ENCODE peak calls at places on chromosomes 16 and 17, in seven cellular contexts. V, A, L, F, X, W and C are unnamed samples.

GRCh38 chr17:67276075-67276474 is 31.1 kb upstream of the HELZ start:
- DNase-seq in V (no peak), A (no peak), L (no peak), F (no peak), X (no peak), W (no peak), C (no peak)

GRCh38 chr17:30939059-30939689 is 17.4 kb downstream of the ADAP2 start:
- DNase-seq in V (no peak), A (no peak), L (no peak), F (peak; percentile 43), X (no peak), W (no peak), C (no peak)

GRCh38 chr17:39014044-39014794 is 47.0 kb upstream of the FBXO47 start:
- DNase-seq in V (no peak), A (no peak), L (peak; percentile 43), F (no peak), X (no peak), W (no peak), C (peak; percentile 31)

GRCh38 chr17:39872700-39873099 is 4.7 kb downstream of the ZPBP2 start:
- DNase-seq in V (no peak), A (peak; percentile 53), L (no peak), F (no peak), X (no peak), W (no peak), C (peak; percentile 40)

GRCh38 chr17:57871155-57871554 is 21.3 kb upstream of the MRPS23 start:
- DNase-seq in V (no peak), A (no peak), L (no peak), F (no peak), X (no peak), W (no peak), C (no peak)

GRCh38 chr17:16415031-16415924 is at the start of gene TRPV2:
- DNase-seq in V (peak; percentile 33), A (peak; percentile 74), L (no peak), F (peak; percentile 74), X (no peak), W (peak; percentile 56), C (no peak)

GRCh38 chr17:63116967-63117366 is 150.9 kb downstream of the TANC2 start:
- DNase-seq in V (peak; percentile 9), A (no peak), L (peak; percentile 41), F (no peak), X (no peak), W (no peak), C (peak; percentile 34)

GRCh38 chr16:48909231-48909630 is 299.3 kb upstream of the N4BP1 start:
- DNase-seq in V (no peak), A (no peak), L (no peak), F (no peak), X (no peak), W (no peak), C (no peak)

GRCh38 chr17:28916302-28916934 is 13.5 kb upstream of the DHRS13 start:
- DNase-seq in V (peak; percentile 42), A (peak; percentile 58), L (no peak), F (no peak), X (no peak), W (no peak), C (peak; percentile 15)

GRCh38 chr17:39527220-39527813 is 66.0 kb downstream of the CDK12 start:
- DNase-seq in V (no peak), A (peak; percentile 67), L (peak; percentile 9), F (no peak), X (no peak), W (no peak), C (no peak)

GRCh38 chr17:72977768-72978417 is 114.6 kb downstream of the SLC39A11 start:
- DNase-seq in V (no peak), A (peak; percentile 81), L (peak; percentile 54), F (no peak), X (no peak), W (no peak), C (no peak)

GRCh38 chr16:16162591-16162990 is 60.7 kb downstream of the ABCC6 start:
- DNase-seq in V (no peak), A (no peak), L (no peak), F (no peak), X (no peak), W (no peak), C (no peak)

GRCh38 chr16:180101-180920 is at the start of gene HBQ1:
- DNase-seq in V (peak; percentile 82), A (no peak), L (no peak), F (peak; percentile 84), X (no peak), W (peak; percentile 17), C (no peak)
- TF ChIP-seq CTCF in V (peak; percentile 26), A (no peak), L (peak; percentile 15), F (peak; percentile 63), X (no peak), W (peak; percentile 60), C (peak; percentile 77)

DNA sequence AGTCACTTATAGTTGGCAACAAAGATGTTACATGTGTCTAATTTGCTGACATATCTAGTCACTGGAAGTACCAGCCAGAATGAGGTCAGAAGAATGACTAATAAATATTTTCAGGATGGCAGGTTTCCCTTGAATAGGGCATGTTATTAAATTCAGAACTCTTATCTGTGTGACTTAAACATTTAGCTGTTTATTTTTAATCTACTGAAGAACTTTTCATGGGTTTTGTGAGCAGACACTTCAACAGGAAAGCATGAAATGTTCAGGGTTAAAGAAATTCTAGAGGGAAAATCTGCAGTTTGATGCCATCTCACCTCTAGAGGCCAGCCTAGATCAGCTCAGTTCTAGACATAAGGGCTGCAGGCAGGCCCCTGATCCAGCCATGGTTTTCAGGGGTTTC is 13.2 kb downstream of the JPT2 start:
- DNase-seq in V (no peak), A (no peak), L (peak; percentile 27), F (no peak), X (no peak), W (no peak), C (peak; percentile 47)
- TF ChIP-seq CTCF in V (no peak), A (no peak), L (peak; percentile 60), F (no peak), X (no peak), W (peak; percentile 18), C (peak; percentile 50)

GRCh38 chr16:20397468-20398074 is 7.0 kb downstream of the PDILT start:
- DNase-seq in V (no peak), A (no peak), L (no peak), F (no peak), X (no peak), W (no peak), C (no peak)
- TF ChIP-seq CTCF in V (no peak), A (no peak), L (no peak), F (no peak), X (no peak), W (no peak), C (no peak)

DNA sequence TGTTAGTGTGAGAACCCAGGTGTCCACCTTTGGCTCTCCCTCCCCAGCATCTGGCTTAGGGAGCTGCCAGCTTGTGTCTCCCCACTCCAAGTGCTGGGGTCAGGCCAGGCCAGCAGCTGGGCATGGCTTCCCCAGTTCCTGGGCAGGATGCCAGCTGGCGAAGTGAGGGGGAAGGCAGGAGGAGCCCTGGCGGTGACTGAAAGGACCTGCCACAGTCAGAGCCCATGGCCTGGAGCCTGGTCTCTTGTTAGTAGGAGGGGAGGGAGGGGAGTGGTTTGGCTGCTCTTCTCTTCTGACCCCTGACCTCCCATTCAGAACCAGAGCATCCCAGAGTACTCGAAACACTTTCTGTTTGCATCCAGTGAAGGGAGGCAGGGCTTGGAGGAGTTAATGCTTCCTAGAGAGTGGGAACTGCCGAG is 586 bp downstream of the CHD3 start:
- DNase-seq in V (peak; percentile 35), A (no peak), L (peak; percentile 70), F (no peak), X (no peak), W (peak; percentile 97), C (peak; percentile 88)
- TF ChIP-seq CTCF in V (no peak), A (no peak), L (peak; percentile 66), F (no peak), X (no peak), W (peak; percentile 71), C (peak; percentile 71)

GRCh38 chr17:34382586-34383224 is 19.7 kb upstream of the CCL1 start:
- DNase-seq in V (no peak), A (peak; percentile 76), L (no peak), F (no peak), X (no peak), W (no peak), C (no peak)
- TF ChIP-seq CTCF in V (no peak), A (peak; percentile 4), L (no peak), F (no peak), X (no peak), W (no peak), C (no peak)

GRCh38 chr16:81997738-81998137 is 13.5 kb downstream of the SDR42E1 start:
- DNase-seq in V (no peak), A (no peak), L (peak; percentile 88), F (no peak), X (no peak), W (no peak), C (peak; percentile 76)

GRCh38 chr16:81996664-81997529 is 14.4 kb downstream of the SDR42E1 start:
- DNase-seq in V (no peak), A (peak; percentile 44), L (peak; percentile 56), F (no peak), X (no peak), W (no peak), C (peak; percentile 55)

GRCh38 chr16:81995651-81996050 is 15.6 kb downstream of the SDR42E1 start:
- DNase-seq in V (no peak), A (no peak), L (no peak), F (no peak), X (no peak), W (no peak), C (no peak)

DNA sequence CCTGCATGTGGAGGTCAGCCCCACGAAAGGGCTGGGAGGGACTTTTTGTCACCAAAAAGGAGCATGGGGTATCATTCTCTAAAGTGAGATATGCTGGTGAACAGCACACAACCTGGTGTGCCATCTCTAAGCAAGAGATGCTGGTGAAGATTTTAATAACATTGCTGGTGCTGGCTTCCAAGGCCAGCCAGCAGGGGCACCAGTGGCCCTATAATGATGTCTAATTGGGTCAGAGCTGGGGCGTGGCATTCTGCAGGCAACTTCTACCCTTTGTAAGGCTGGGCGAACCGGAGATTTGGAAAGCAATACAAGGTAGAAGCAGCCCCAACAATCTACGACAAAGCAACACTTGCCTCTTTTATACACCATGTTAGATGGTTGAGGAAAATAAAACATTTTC is 16.8 kb downstream of the SDR42E1 start:
- DNase-seq in V (no peak), A (peak; percentile 18), L (no peak), F (no peak), X (no peak), W (no peak), C (no peak)
- TF ChIP-seq CTCF in V (no peak), A (peak; percentile 49), L (peak; percentile 41), F (no peak), X (peak; percentile 51), W (no peak), C (peak; percentile 21)

GRCh38 chr17:12094336-12094735 is 73.7 kb downstream of the MAP2K4 start:
- DNase-seq in V (no peak), A (no peak), L (no peak), F (no peak), X (no peak), W (no peak), C (no peak)
- TF ChIP-seq CTCF in V (no peak), A (no peak), L (no peak), F (no peak), X (no peak), W (no peak), C (no peak)